ENCODE peak calls at places on chromosome 2, in ten cellular contexts. F is astrocyte of the spinal cord, X is psoas muscle, U is ovary, Y is fibroblast of the aortic adventitia, A is heart left ventricle, R is IMR-90, W is cardiac fibroblast, H is coronary artery, M is mucosa of descending colon. Z is an unnamed sample.

GRCh38 chr2:1793868-1794445 is 49.6 kb upstream of the PXDN start:
- DNase-seq in F (no peak), X (no peak), U (no peak), Y (no peak), A (peak), R (no peak), W (no peak), H (peak), M (no peak), Z (peak)

GRCh38 chr2:207165121-207166038 is at the start of gene KLF7:
- DNase-seq in F (peak), X (peak), U (peak), Y (peak), A (peak), R (peak), W (peak), H (no peak), M (peak), Z (peak)

GRCh38 chr2:25410370-25410769 is 68.6 kb upstream of the DNMT3A start:
- DNase-seq in F (no peak), X (no peak), U (no peak), Y (no peak), A (no peak), R (no peak), W (no peak), H (no peak), M (no peak), Z (no peak)

GRCh38 chr2:48114256-48114655 is 208.0 kb upstream of the FBXO11 start:
- DNase-seq in F (peak), X (no peak), U (no peak), Y (peak), A (no peak), R (peak), W (peak), H (no peak), M (no peak), Z (peak)

GRCh38 chr2:164967781-164968228 is 12.5 kb upstream of the SLC38A11 start:
- DNase-seq in F (peak), X (no peak), U (no peak), Y (peak), A (no peak), R (peak), W (peak), H (no peak), M (no peak), Z (peak)

GRCh38 chr2:216713691-216714411 is 18.5 kb upstream of the IGFBP5 start:
- DNase-seq in F (peak), X (peak), U (peak), Y (peak), A (peak), R (peak), W (peak), H (peak), M (no peak), Z (peak)

GRCh38 chr2:219951111-219951510 is 323.7 kb downstream of the SLC4A3 start:
- DNase-seq in F (no peak), X (no peak), U (no peak), Y (no peak), A (no peak), R (no peak), W (no peak), H (no peak), M (no peak), Z (no peak)

GRCh38 chr2:75053484-75054112 is 95.2 kb downstream of the POLE4 start:
- DNase-seq in F (peak), X (no peak), U (no peak), Y (no peak), A (no peak), R (peak), W (peak), H (no peak), M (no peak), Z (peak)

GRCh38 chr2:83584674-83585073 is 874.4 kb downstream of the SUCLG1 start:
- DNase-seq in F (peak), X (no peak), U (no peak), Y (peak), A (no peak), R (no peak), W (peak), H (no peak), M (no peak), Z (peak)

GRCh38 chr2:125652260-125652659 is 1003.7 kb upstream of the GYPC start:
- DNase-seq in F (no peak), X (no peak), U (no peak), Y (no peak), A (no peak), R (no peak), W (no peak), H (no peak), M (no peak), Z (no peak)

GRCh38 chr2:8984855-8985254 is 18.6 kb downstream of the MBOAT2 start:
- DNase-seq in F (no peak), X (no peak), U (no peak), Y (peak), A (no peak), R (no peak), W (peak), H (no peak), M (no peak), Z (peak)

GRCh38 chr2:222594679-222595078 is 61.2 kb downstream of the FARSB start:
- DNase-seq in F (peak), X (no peak), U (no peak), Y (peak), A (no peak), R (peak), W (peak), H (no peak), M (no peak), Z (peak)

GRCh38 chr2:26034597-26035067 is 748 bp downstream of the RAB10 start:
- DNase-seq in F (peak), X (no peak), U (no peak), Y (peak), A (no peak), R (peak), W (no peak), H (no peak), M (no peak), Z (peak)

GRCh38 chr2:149819356-149819957 is 231.9 kb upstream of the MMADHC start:
- DNase-seq in F (no peak), X (no peak), U (no peak), Y (no peak), A (no peak), R (no peak), W (no peak), H (no peak), M (no peak), Z (no peak)

GRCh38 chr2:183034806-183035205 is 3.5 kb downstream of the NCKAP1 start:
- DNase-seq in F (peak), X (no peak), U (no peak), Y (peak), A (no peak), R (peak), W (peak), H (no peak), M (no peak), Z (peak)

GRCh38 chr2:79434362-79434761 is 78.5 kb upstream of the CTNNA2 start:
- DNase-seq in F (no peak), X (no peak), U (no peak), Y (no peak), A (no peak), R (no peak), W (no peak), H (no peak), M (no peak), Z (no peak)

GRCh38 chr2:231300722-231301076 is 94.8 kb upstream of the B3GNT7 start:
- DNase-seq in F (no peak), X (no peak), U (no peak), Y (no peak), A (no peak), R (no peak), W (no peak), H (no peak), M (no peak), Z (no peak)

GRCh38 chr2:27967076-27967475 is 76.5 kb downstream of the BABAM2 start:
- DNase-seq in F (no peak), X (no peak), U (no peak), Y (no peak), A (no peak), R (no peak), W (no peak), H (no peak), M (no peak), Z (no peak)

GRCh38 chr2:209501579-209501978 is 77.7 kb downstream of the MAP2 start:
- DNase-seq in F (no peak), X (no peak), U (no peak), Y (no peak), A (no peak), R (no peak), W (no peak), H (no peak), M (no peak), Z (no peak)

GRCh38 chr2:29223851-29224692 is 108.9 kb downstream of the CLIP4 start:
- DNase-seq in F (peak), X (no peak), U (no peak), Y (peak), A (no peak), R (peak), W (peak), H (no peak), M (no peak), Z (peak)

GRCh38 chr2:3062476-3063260 is 314.9 kb downstream of the EIPR1 start:
- DNase-seq in F (no peak), X (no peak), U (no peak), Y (no peak), A (no peak), R (no peak), W (no peak), H (no peak), M (no peak), Z (no peak)

GRCh38 chr2:171836151-171836910 is 57.7 kb downstream of the SLC25A12 start:
- DNase-seq in F (peak), X (no peak), U (no peak), Y (peak), A (no peak), R (peak), W (no peak), H (no peak), M (no peak), Z (no peak)

GRCh38 chr2:206011795-206012194 is 74.2 kb downstream of the INO80D start:
- DNase-seq in F (no peak), X (no peak), U (no peak), Y (no peak), A (no peak), R (no peak), W (no peak), H (no peak), M (no peak), Z (no peak)

GRCh38 chr2:128604045-128604444 is 285.4 kb upstream of the HS6ST1 start:
- DNase-seq in F (no peak), X (no peak), U (no peak), Y (no peak), A (peak), R (no peak), W (no peak), H (peak), M (peak), Z (no peak)

GRCh38 chr2:33142874-33143273 is 196.1 kb downstream of the LTBP1 start:
- DNase-seq in F (no peak), X (no peak), U (no peak), Y (no peak), A (no peak), R (no peak), W (no peak), H (no peak), M (no peak), Z (no peak)

GRCh38 chr2:19682493-19682892 is 219.3 kb downstream of the TTC32 start:
- DNase-seq in F (no peak), X (no peak), U (no peak), Y (peak), A (no peak), R (peak), W (no peak), H (no peak), M (no peak), Z (no peak)

GRCh38 chr2:70927138-70927537 is 8.6 kb upstream of the ATP6V1B1 start:
- DNase-seq in F (no peak), X (no peak), U (no peak), Y (no peak), A (no peak), R (no peak), W (no peak), H (peak), M (no peak), Z (no peak)

GRCh38 chr2:217858519-217859466 is 144.0 kb downstream of the TNS1 start:
- DNase-seq in F (peak), X (peak), U (peak), Y (peak), A (peak), R (peak), W (peak), H (peak), M (peak), Z (peak)

GRCh38 chr2:61993422-61994024 is 88.0 kb downstream of the COMMD1 start:
- DNase-seq in F (peak), X (no peak), U (no peak), Y (peak), A (no peak), R (peak), W (peak), H (no peak), M (no peak), Z (peak)

GRCh38 chr2:56474412-56475158 is 290.8 kb downstream of the CCDC85A start:
- DNase-seq in F (no peak), X (no peak), U (no peak), Y (peak), A (no peak), R (no peak), W (peak), H (no peak), M (no peak), Z (peak)

GRCh38 chr2:218829868-218830451 is 1.6 kb downstream of the PRKAG3 start:
- DNase-seq in F (no peak), X (peak), U (no peak), Y (peak), A (peak), R (no peak), W (no peak), H (no peak), M (no peak), Z (no peak)

GRCh38 chr2:181073896-181074295 is 93.5 kb downstream of the UBE2E3 start:
- DNase-seq in F (peak), X (no peak), U (no peak), Y (peak), A (no peak), R (peak), W (peak), H (no peak), M (no peak), Z (peak)

GRCh38 chr2:34985474-34985873 is 1370.1 kb upstream of the CRIM1 start:
- DNase-seq in F (no peak), X (no peak), U (no peak), Y (no peak), A (no peak), R (no peak), W (no peak), H (no peak), M (no peak), Z (no peak)

GRCh38 chr2:42725657-42726056 is 38.3 kb downstream of the OXER1 start:
- DNase-seq in F (no peak), X (no peak), U (no peak), Y (no peak), A (no peak), R (no peak), W (no peak), H (no peak), M (no peak), Z (no peak)

GRCh38 chr2:60370835-60371618 is 182.4 kb downstream of the BCL11A start:
- DNase-seq in F (no peak), X (no peak), U (no peak), Y (no peak), A (no peak), R (no peak), W (no peak), H (no peak), M (no peak), Z (no peak)

GRCh38 chr2:85584354-85584856 is at the start of gene VAMP5:
- DNase-seq in F (no peak), X (peak), U (peak), Y (no peak), A (peak), R (no peak), W (peak), H (no peak), M (peak), Z (peak)
- H3K4me3 ChIP-seq in F (peak), X (peak), U (peak), Y (peak), A (peak), R (peak), W (peak), H (peak), M (peak), Z (peak)

GRCh38 chr2:64836566-64836965 is 152.6 kb upstream of the SLC1A4 start:
- DNase-seq in F (no peak), X (no peak), U (no peak), Y (no peak), A (no peak), R (no peak), W (no peak), H (no peak), M (no peak), Z (peak)

GRCh38 chr2:64831134-64831976 is 157.8 kb upstream of the SLC1A4 start:
- DNase-seq in F (peak), X (peak), U (no peak), Y (peak), A (peak), R (peak), W (peak), H (peak), M (peak), Z (peak)

GRCh38 chr2:64832926-64833325 is 156.3 kb upstream of the SLC1A4 start:
- DNase-seq in F (no peak), X (no peak), U (no peak), Y (no peak), A (no peak), R (peak), W (no peak), H (no peak), M (no peak), Z (peak)

GRCh38 chr2:64829522-64829921 is 159.7 kb upstream of the SLC1A4 start:
- DNase-seq in F (no peak), X (no peak), U (no peak), Y (no peak), A (no peak), R (no peak), W (no peak), H (no peak), M (no peak), Z (no peak)

DNA sequence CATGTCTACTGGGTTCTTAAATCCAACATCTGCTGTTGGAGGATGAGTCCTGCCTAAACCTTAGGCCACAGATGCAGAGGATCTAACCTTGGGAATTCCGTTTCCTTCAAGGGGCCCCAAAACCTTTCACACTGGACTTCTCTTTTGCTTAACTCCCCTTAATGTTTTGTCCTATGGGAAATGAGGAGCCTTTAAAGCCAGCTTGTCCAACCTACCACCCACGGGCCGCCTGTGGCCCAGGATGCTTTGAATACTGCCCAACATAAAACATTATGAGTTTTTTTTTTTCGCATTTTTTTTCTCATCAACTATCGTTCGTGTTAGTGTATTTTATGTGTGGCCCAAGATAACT is 157.2 kb upstream of the SLC1A4 start:
- DNase-seq in F (no peak), X (no peak), U (no peak), Y (no peak), A (no peak), R (no peak), W (no peak), H (no peak), M (no peak), Z (no peak)
- TF ChIP-seq CTCF in F (no peak), X (no peak), U (no peak), Y (no peak), A (no peak), R (no peak), W (no peak), H (no peak), M (no peak), Z (no peak)

DNA sequence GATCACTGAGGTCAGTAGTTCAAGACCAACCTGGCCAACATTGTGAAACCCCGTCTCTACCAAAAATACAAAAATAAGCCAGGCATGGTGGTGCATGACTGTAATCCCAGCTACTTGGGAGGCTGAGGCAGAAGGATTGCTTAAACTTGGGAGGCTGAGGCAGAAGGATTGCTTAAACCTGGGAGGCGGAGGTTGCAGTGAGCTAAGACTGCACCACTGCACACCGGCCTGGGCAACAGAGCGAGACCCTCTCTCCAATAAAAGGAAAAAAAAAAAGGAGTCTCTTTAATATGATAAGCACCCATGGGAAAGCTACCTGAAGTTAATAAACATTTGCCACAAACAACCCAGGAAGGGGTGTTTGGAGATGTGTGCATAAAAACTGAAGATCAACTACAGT is 2.6 kb downstream of the STRN start:
- DNase-seq in F (no peak), X (no peak), U (no peak), Y (no peak), A (no peak), R (no peak), W (no peak), H (no peak), M (no peak), Z (no peak)
- H3K4me3 ChIP-seq in F (no peak), X (peak), U (no peak), Y (no peak), A (no peak), R (no peak), W (no peak), H (no peak), M (no peak), Z (no peak)

GRCh38 chr2:185208261-185208660 is 530.3 kb upstream of the FSIP2 start:
- DNase-seq in F (peak), X (no peak), U (no peak), Y (no peak), A (no peak), R (no peak), W (peak), H (no peak), M (no peak), Z (peak)
- TF ChIP-seq CTCF in F (peak), X (peak), U (no peak), Y (no peak), A (peak), R (no peak), W (no peak), H (no peak), M (no peak), Z (no peak)

GRCh38 chr2:30225131-30225762 is 6.1 kb upstream of the LBH start:
- DNase-seq in F (peak), X (peak), U (peak), Y (peak), A (peak), R (peak), W (peak), H (peak), M (peak), Z (peak)
- H3K4me3 ChIP-seq in F (peak), X (peak), U (peak), Y (peak), A (peak), R (peak), W (peak), H (peak), M (no peak), Z (peak)

GRCh38 chr2:120686511-120687168 is 49.0 kb upstream of the GLI2 start:
- DNase-seq in F (no peak), X (no peak), U (no peak), Y (no peak), A (no peak), R (no peak), W (no peak), H (no peak), M (no peak), Z (no peak)
- TF ChIP-seq CTCF in F (peak), X (peak), U (no peak), Y (peak), A (no peak), R (peak), W (peak), H (no peak), M (no peak), Z (peak)

DNA sequence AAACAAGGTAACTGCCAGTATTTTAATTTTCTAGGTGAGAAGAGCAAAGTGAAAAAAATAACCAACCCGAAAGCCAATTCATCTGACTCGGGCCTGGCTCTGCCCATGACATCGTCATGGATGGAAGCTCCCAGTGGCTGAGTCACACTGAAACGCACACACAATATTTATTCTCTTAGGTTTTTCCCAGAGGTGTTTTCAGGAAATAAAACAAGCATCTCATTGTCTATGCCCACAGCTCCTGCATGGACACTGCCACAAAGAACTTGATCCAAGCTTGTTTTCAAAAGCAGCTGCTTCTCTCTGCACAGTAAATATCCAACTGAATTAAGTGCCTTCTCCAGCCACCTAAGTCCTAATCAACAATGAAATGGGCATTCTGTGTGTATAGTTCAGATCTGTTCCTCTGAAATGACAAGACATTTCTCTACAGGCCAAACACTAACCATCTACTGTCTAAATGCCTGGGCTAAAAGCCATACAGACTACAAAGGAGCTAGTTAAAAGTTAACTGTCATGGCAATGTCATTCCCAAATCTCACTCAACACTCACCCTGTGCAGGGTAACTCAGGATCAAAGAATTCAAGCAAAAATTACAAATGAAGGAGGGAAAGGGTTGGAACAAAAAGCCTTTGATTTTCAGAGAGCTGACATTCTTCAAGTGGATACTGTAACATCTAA is 62.9 kb downstream of the RPL31 start:
- DNase-seq in F (peak), X (no peak), U (no peak), Y (peak), A (no peak), R (peak), W (peak), H (no peak), M (no peak), Z (peak)
- H3K4me3 ChIP-seq in F (no peak), X (no peak), U (no peak), Y (no peak), A (no peak), R (no peak), W (no peak), H (no peak), M (no peak), Z (no peak)

Z was measured in fibroblast of villous mesenchyme.